ENCODE peak calls at places on chromosomes 6 and 20, in six cellular contexts. D, F, A, L, V and E are unnamed samples.

GRCh38 chr6:1381397-1382330 is 7.7 kb upstream of the FOXF2 start:
- ATAC-seq in D (peak; percentile 87), F (peak; percentile 95), A (peak; percentile 94), L (peak; percentile 82), V (peak; percentile 76), E (peak; percentile 71)

GRCh38 chr6:116136933-116137340 is 11.0 kb upstream of the COL10A1 start:
- ATAC-seq in D (no peak), F (no peak), A (no peak), L (no peak), V (no peak), E (no peak)

GRCh38 chr6:131688286-131688685 is 12.9 kb downstream of the OR2A4 start:
- ATAC-seq in D (no peak), F (no peak), A (no peak), L (no peak), V (no peak), E (no peak)

GRCh38 chr20:13139459-13140150 is 81.5 kb upstream of the ISM1 start:
- ATAC-seq in D (no peak), F (no peak), A (no peak), L (no peak), V (no peak), E (no peak)

GRCh38 chr20:35319206-35320197 is 27.3 kb upstream of the FAM83C start:
- ATAC-seq in D (no peak), F (peak; percentile 74), A (peak; percentile 67), L (peak; percentile 45), V (no peak), E (no peak)

GRCh38 chr6:35436071-35436865 is 15.9 kb upstream of the FANCE start:
- ATAC-seq in D (no peak), F (no peak), A (no peak), L (no peak), V (no peak), E (no peak)

GRCh38 chr6:135323202-135323668 is 142.1 kb downstream of the MYB start:
- ATAC-seq in D (no peak), F (no peak), A (no peak), L (no peak), V (no peak), E (no peak)

GRCh38 chr6:156876302-156876701 is 99.1 kb downstream of the ARID1B start:
- ATAC-seq in D (peak; percentile 62), F (peak; percentile 74), A (no peak), L (peak; percentile 36), V (peak; percentile 44), E (no peak)

GRCh38 chr6:38495922-38496635 is 143.7 kb downstream of the BTBD9 start:
- ATAC-seq in D (no peak), F (no peak), A (no peak), L (no peak), V (no peak), E (no peak)

GRCh38 chr20:25398363-25399037 is 7.9 kb upstream of the ABHD12 start:
- ATAC-seq in D (no peak), F (no peak), A (peak; percentile 28), L (peak; percentile 42), V (no peak), E (no peak)

GRCh38 chr6:98530732-98531131 is 303.6 kb upstream of the POU3F2 start:
- ATAC-seq in D (no peak), F (no peak), A (no peak), L (no peak), V (no peak), E (no peak)

GRCh38 chr6:12415980-12416598 is 125.9 kb downstream of the EDN1 start:
- ATAC-seq in D (no peak), F (peak; percentile 95), A (peak; percentile 74), L (no peak), V (no peak), E (no peak)

GRCh38 chr20:54486583-54486982 is 11.2 kb downstream of the DOK5 start:
- ATAC-seq in D (no peak), F (no peak), A (no peak), L (no peak), V (no peak), E (no peak)

GRCh38 chr6:63430985-63431519 is 111.3 kb upstream of the LGSN start:
- ATAC-seq in D (no peak), F (no peak), A (no peak), L (no peak), V (no peak), E (no peak)

GRCh38 chr6:79946773-79947190 is 571 bp downstream of the ELOVL4 start:
- ATAC-seq in D (peak; percentile 48), F (peak; percentile 73), A (peak; percentile 53), L (peak; percentile 30), V (peak; percentile 31), E (peak; percentile 44)

GRCh38 chr20:17888044-17888443 is 80.5 kb downstream of the SNX5 start:
- ATAC-seq in D (no peak), F (no peak), A (no peak), L (no peak), V (no peak), E (no peak)

GRCh38 chr6:4906293-4906941 is 97.4 kb downstream of the RPP40 start:
- ATAC-seq in D (peak; percentile 51), F (no peak), A (peak; percentile 10), L (peak; percentile 25), V (no peak), E (no peak)

DNA sequence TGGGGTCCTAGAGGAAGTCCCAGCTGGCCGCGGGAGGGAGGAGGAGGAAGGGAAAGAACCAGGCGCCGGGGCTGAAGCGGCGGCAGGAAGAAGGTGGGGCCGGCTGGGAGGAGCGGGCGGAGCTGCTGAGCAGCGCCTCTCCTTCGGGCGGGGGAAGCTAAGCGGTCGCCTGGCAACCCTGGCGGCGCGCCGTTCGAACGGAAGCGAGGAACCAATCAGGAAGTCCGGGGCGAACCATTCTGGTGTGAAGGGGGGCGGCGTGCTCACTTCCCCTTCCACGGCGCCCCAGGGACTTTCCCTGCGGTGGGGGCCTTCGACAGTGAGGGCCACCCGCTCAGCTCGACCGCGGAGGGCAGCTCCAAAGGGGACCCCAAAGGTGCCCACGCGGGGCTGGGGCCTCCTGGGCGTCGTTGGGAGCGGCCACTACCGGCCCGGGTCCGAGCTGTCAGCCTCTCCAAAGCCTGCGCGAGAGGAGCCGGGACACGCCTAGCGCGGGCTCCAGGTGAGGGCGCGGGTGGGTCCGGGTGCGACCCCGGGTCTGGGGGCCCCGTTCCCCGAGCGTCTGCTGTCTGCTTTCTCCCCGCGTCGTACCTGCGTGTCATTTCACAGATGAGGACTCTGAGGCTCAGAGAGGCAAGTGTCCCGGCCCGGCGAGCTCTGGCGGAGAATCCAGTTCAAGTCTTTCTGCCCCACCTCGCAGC is at the start of gene FAM110A:
- ATAC-seq in D (peak; percentile 97), F (peak; percentile 98), A (peak; percentile 97), L (peak; percentile 99), V (peak; percentile 97), E (peak; percentile 99)
- TF ChIP-seq POLR2A in D (no peak), F (peak; percentile 27), A (no peak), L (no peak), V (peak; percentile 38), E (no peak)

DNA sequence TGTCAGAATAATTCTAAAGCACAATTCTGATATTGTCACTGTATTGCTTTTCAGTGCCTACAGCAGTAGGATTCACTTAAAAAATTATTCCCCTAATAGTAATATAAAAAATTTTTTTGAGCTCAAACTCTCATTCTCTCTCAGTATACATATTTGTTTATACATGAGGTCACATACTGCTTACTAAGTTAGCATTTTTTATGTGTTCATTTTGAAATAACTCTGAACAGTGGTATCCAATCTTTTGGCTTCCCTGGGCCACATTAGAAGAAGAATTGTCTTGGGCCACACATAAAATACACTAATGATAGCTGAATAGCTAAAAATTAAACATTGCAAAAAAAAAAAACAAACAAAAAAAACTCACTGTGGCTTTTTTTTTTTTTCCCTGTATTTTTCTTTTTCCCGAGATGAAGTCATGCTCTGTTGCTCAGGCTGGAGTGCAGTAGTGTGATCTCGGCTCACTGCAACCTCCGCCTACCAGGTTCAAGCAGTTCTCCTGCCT is 38.6 kb downstream of the ASXL1 start:
- ATAC-seq in D (no peak), F (no peak), A (peak; percentile 81), L (no peak), V (no peak), E (no peak)
- H3K27ac ChIP-seq in D (no peak overlapping the region), F (no peak overlapping the region), A (no peak overlapping the region), L (no peak overlapping the region), V (no peak overlapping the region), E (no peak overlapping the region)

DNA sequence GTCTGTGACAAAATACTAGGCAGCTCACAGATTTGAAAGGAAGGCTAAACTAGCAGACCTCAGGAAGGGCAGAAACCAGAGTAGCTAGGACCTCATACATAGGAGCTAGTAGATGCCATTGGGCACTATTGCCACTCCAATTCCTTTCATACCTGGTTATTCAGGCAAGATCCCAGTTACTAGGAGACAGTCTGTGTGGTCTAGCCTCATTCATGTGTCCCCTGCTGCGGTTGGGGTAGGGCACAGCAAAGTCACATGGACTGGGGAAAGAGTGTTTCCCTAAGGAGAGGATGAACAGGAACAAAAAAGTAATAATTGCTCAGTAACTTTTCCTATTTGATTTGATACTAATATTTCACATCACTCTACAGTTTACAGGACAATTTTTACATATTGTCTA is 204.6 kb upstream of the HEY2 start:
- ATAC-seq in D (no peak), F (no peak), A (no peak), L (no peak), V (no peak), E (no peak)
- H3K4me3 ChIP-seq in D (no peak overlapping the region), F (no peak overlapping the region), A (no peak overlapping the region), L (no peak overlapping the region), V (no peak overlapping the region), E (no peak overlapping the region)

GRCh38 chr6:3752538-3753227 is 1.2 kb upstream of the PXDC1 start:
- ATAC-seq in D (no peak), F (no peak), A (no peak), L (no peak), V (no peak), E (no peak)

GRCh38 chr6:3750324-3751018 is 1.0 kb downstream of the PXDC1 start:
- ATAC-seq in D (peak; percentile 49), F (peak; percentile 45), A (peak; percentile 38), L (peak; percentile 61), V (peak; percentile 61), E (peak; percentile 75)

GRCh38 chr6:3751019-3751729 is at the start of gene PXDC1:
- ATAC-seq in D (peak; percentile 0), F (peak; percentile 4), A (peak; percentile 0), L (peak; percentile 7), V (no peak), E (peak; percentile 1)

GRCh38 chr6:3753228-3753795 is 1.8 kb upstream of the PXDC1 start:
- ATAC-seq in D (no peak), F (no peak), A (no peak), L (no peak), V (no peak), E (no peak)

GRCh38 chr6:3751730-3752537 is 421 bp upstream of the PXDC1 start:
- ATAC-seq in D (peak; percentile 83), F (peak; percentile 76), A (peak; percentile 79), L (peak; percentile 75), V (peak; percentile 71), E (peak; percentile 82)
- TF ChIP-seq POLR2A in D (peak; percentile 75), F (no peak), A (peak; percentile 4), L (peak; percentile 63), V (peak; percentile 97), E (peak; percentile 96)